ENCODE peak calls at places on chromosomes 1 and 21, in six cellular contexts. Z is sigmoid colon; S is adrenal gland; O is right lobe of liver; I is CD8-positive, alpha-beta T cell; H is ovary. F is an unnamed sample. For H3K4me1, the result is how much of the 10 kb centered on the place peaks cover.

GRCh38 chr1:156486421-156487344 is 13.9 kb downstream of the MEF2D start:
- DNase-seq in Z (no peak), S (peak), O (no peak), I (no peak), H (no peak), F (no peak)

GRCh38 chr1:36966242-36966641 is 68.1 kb downstream of the GRIK3 start:
- DNase-seq in Z (no peak), S (no peak), O (no peak), I (no peak), H (no peak), F (no peak)

GRCh38 chr1:230568008-230568407 is 74.3 kb upstream of the COG2 start:
- DNase-seq in Z (no peak), S (peak), O (no peak), I (no peak), H (no peak), F (no peak)

GRCh38 chr1:31161571-31161970 is 78.1 kb downstream of the NKAIN1 start:
- DNase-seq in Z (no peak), S (no peak), O (no peak), I (no peak), H (no peak), F (no peak)

GRCh38 chr1:18079941-18080340 is 27.7 kb upstream of the IGSF21 start:
- DNase-seq in Z (no peak), S (no peak), O (no peak), I (no peak), H (no peak), F (no peak)

GRCh38 chr1:174021611-174022079 is 512 bp downstream of the RC3H1 start:
- DNase-seq in Z (peak), S (peak), O (peak), I (no peak), H (peak), F (no peak)

GRCh38 chr1:21069549-21069948 is 107.1 kb downstream of the EIF4G3 start:
- DNase-seq in Z (no peak), S (no peak), O (no peak), I (no peak), H (no peak), F (no peak)

GRCh38 chr1:160400284-160400645 is at the start of gene VANGL2:
- DNase-seq in Z (peak), S (peak), O (no peak), I (peak), H (peak), F (peak)

GRCh38 chr1:206480211-206480610 is 9.9 kb downstream of the IKBKE start:
- DNase-seq in Z (no peak), S (no peak), O (no peak), I (no peak), H (no peak), F (no peak)

GRCh38 chr1:181251001-181251712 is 162.7 kb downstream of the IER5 start:
- DNase-seq in Z (no peak), S (no peak), O (no peak), I (no peak), H (no peak), F (no peak)

GRCh38 chr1:175863291-175864050 is 120.1 kb upstream of the TNR start:
- DNase-seq in Z (no peak), S (peak), O (no peak), I (no peak), H (no peak), F (no peak)

GRCh38 chr1:118986291-118986838 is 1.8 kb downstream of the TBX15 start:
- DNase-seq in Z (no peak), S (no peak), O (no peak), I (no peak), H (no peak), F (no peak)

GRCh38 chr21:44681152-44681551 is 811 bp downstream of the KRTAP12-1 start:
- DNase-seq in Z (no peak), S (no peak), O (no peak), I (peak), H (no peak), F (no peak)

GRCh38 chr1:202158810-202159533 is 1.4 kb downstream of the PTPN7 start:
- DNase-seq in Z (no peak), S (no peak), O (no peak), I (no peak), H (peak), F (peak)

GRCh38 chr1:219109424-219110018 is 64.2 kb upstream of the LYPLAL1 start:
- DNase-seq in Z (no peak), S (no peak), O (no peak), I (no peak), H (no peak), F (no peak)

GRCh38 chr1:23651069-23651808 is 40.4 kb upstream of the RPL11 start:
- DNase-seq in Z (peak), S (peak), O (peak), I (no peak), H (no peak), F (no peak)

GRCh38 chr1:245969274-245969673 is 537.8 kb downstream of the SMYD3 start:
- DNase-seq in Z (no peak), S (no peak), O (no peak), I (no peak), H (no peak), F (no peak)

GRCh38 chr1:5297878-5298239 is 643.5 kb downstream of the AJAP1 start:
- DNase-seq in Z (no peak), S (no peak), O (no peak), I (no peak), H (no peak), F (no peak)

GRCh38 chr1:18927082-18927653 is 24.8 kb upstream of the ALDH4A1 start:
- DNase-seq in Z (no peak), S (no peak), O (no peak), I (peak), H (no peak), F (no peak)

GRCh38 chr1:972726-973458 is 6.6 kb downstream of the PLEKHN1 start:
- DNase-seq in Z (no peak), S (no peak), O (peak), I (no peak), H (no peak), F (no peak)

GRCh38 chr1:62784509-62785365 is 805 bp downstream of the ATG4C start:
- DNase-seq in Z (no peak), S (no peak), O (no peak), I (no peak), H (no peak), F (no peak)

GRCh38 chr1:86419277-86419903 is 4.6 kb upstream of the CLCA2 start:
- DNase-seq in Z (no peak), S (no peak), O (no peak), I (peak), H (no peak), F (no peak)

GRCh38 chr1:3625151-3625907 is 514 bp downstream of the TPRG1L start:
- DNase-seq in Z (peak), S (peak), O (peak), I (peak), H (no peak), F (no peak)

GRCh38 chr1:187038789-187039188 is 210.0 kb downstream of the PLA2G4A start:
- DNase-seq in Z (no peak), S (no peak), O (no peak), I (no peak), H (no peak), F (no peak)

GRCh38 chr1:214967865-214968575 is 114.5 kb upstream of the KCNK2 start:
- DNase-seq in Z (no peak), S (no peak), O (no peak), I (no peak), H (no peak), F (no peak)
- H3K27ac ChIP-seq in Z (no peak), S (no peak), O (no peak), I (no peak), H (no peak), F (no peak)

GRCh38 chr1:212918751-212919150 is 31.6 kb upstream of the VASH2 start:
- DNase-seq in Z (no peak), S (no peak), O (no peak), I (no peak), H (no peak), F (no peak)
- H3K4me1 ChIP-seq in Z (under half), S (under half), O (under half), I (under half), H (under half), F (under half)

DNA sequence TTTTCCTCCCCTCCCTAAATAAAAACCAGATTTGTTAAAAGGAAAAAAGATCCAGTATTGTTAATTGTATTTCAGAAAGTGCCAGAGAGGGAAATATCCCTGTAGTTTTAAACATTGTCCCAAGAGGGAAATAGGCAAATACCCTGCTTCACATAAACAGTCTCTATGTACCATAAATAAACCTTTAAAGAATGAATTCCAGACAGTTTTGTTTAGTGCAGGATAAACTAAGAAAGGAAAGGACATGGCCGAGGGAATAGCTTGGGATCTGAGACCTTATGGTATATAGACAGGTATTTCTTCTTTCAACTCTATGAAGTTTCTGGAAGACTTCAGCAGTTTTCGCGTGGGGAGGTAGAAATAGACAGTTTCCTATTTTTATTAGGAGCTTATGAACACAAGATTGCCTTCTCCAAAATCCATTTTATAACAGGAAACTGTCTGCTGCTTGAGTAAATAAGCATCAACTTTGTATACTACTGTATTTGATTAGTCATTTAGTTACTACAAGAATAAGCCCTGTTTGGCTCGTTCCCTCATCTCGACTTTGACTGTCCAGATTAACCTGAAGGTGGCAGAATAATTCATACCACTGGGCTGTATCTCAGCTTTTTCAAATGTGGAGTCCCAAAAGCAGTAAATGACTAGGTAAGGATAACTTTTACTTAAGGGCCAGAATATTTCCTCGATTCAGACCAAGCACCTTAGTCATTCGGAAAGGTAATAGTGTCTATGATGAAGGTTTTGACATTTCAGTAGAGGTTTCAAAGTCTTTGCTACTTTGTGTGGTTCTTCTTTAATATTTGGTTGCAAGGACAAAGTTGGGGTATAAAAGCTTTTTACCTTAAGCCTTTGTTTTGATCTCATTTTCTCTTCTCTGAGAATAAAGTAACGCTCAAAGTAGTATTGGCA is 177.5 kb downstream of the VPS13D start:
- DNase-seq in Z (no peak), S (no peak), O (no peak), I (no peak), H (no peak), F (no peak)
- H3K27ac ChIP-seq in Z (peak), S (no peak), O (peak), I (no peak), H (no peak), F (peak)

DNA sequence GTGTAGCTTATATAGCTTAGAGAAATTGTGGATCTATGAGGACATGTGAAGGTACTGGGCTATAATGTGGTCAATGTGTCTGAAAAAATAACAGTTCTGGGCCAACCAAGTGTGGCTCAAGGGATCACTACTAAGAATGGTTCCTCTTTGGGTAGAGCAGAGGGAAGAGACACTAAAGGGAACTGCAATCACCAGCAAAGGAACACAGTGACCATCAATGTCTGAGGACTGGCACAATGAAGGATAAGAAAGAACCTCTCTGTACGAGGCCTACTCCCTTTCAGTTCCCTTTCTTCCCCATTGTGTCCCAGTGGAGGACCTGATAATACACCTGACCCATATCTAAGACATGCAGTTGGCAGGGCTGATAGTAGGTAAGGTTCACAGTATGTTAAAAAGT is 89.9 kb upstream of the JAK1 start:
- DNase-seq in Z (no peak), S (no peak), O (no peak), I (no peak), H (no peak), F (no peak)
- H3K4me1 ChIP-seq in Z (half or more), S (under half), O (under half), I (under half), H (under half), F (under half)

GRCh38 chr1:200369706-200370105 is 40.1 kb downstream of the ZNF281 start:
- DNase-seq in Z (no peak), S (no peak), O (no peak), I (no peak), H (no peak), F (no peak)

GRCh38 chr1:200368556-200368955 is 41.3 kb downstream of the ZNF281 start:
- DNase-seq in Z (no peak), S (no peak), O (no peak), I (no peak), H (no peak), F (no peak)

GRCh38 chr1:200367841-200368534 is 41.8 kb downstream of the ZNF281 start:
- DNase-seq in Z (no peak), S (no peak), O (no peak), I (no peak), H (no peak), F (no peak)

GRCh38 chr1:200366577-200367253 is 43.1 kb downstream of the ZNF281 start:
- DNase-seq in Z (no peak), S (no peak), O (peak), I (no peak), H (no peak), F (no peak)

DNA sequence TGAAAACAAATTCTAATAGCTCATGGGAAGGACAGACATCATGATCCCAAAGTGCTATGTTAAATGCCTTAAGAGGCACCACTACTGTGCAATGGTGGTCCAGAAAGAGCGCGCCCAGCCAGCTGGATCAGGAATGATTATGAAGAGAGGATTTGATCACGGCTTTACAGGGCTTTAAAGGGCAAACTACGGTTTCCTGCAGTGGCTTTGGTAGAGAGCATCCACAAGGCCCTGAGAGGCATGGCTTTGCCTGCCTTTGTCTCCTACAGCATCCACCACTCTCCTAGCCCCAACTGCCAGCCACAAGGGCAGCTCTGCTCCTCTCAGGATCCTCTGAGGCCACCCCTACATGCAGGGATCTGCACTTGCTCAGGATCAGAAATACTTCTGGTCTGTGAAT is 40.7 kb downstream of the ZNF281 start:
- DNase-seq in Z (no peak), S (no peak), O (no peak), I (no peak), H (no peak), F (no peak)
- H3K27ac ChIP-seq in Z (no peak), S (no peak), O (peak), I (no peak), H (no peak), F (no peak)

GRCh38 chr1:200890027-200890426 is 4.7 kb upstream of the INAVA start:
- DNase-seq in Z (peak), S (no peak), O (no peak), I (no peak), H (no peak), F (no peak)
- H3K4me1 ChIP-seq in Z (under half), S (under half), O (under half), I (under half), H (under half), F (under half)

F was measured in upper lobe of right lung.